ENCODE peak calls at places on chromosomes 12 and 14, in eight cellular contexts. H is heart left ventricle; C is DND-41; O is mucosa of descending colon; Q is CD8-positive, alpha-beta T cell; V is left lung; T is thoracic aorta; Y is ascending aorta. B is an unnamed sample.

GRCh38 chr12:43310596-43310995 is 241.4 kb downstream of the ADAMTS20 start:
- DNase-seq in C (no peak), Q (no peak), V (no peak), H (no peak), O (no peak), Y (no peak), T (no peak), B (no peak)

GRCh38 chr14:78135450-78135891 is 34.7 kb upstream of the NRXN3 start:
- DNase-seq in C (no peak), Y (no peak), V (no peak), O (no peak), Q (no peak), T (no peak), H (no peak), B (no peak)

GRCh38 chr12:2023365-2023764 is 19.1 kb upstream of the DCP1B start:
- DNase-seq in C (no peak), H (no peak), Q (no peak), O (no peak), Y (no peak), T (no peak), V (no peak), B (no peak)

GRCh38 chr14:101780887-101781239 is 19.4 kb downstream of the PPP2R5C start:
- DNase-seq in C (no peak), Y (no peak), V (no peak), H (no peak), O (no peak), Q (no peak), T (no peak), B (no peak)

GRCh38 chr12:29516431-29516875 is 19.0 kb upstream of the OVCH1 start:
- DNase-seq in C (no peak), H (no peak), Y (no peak), Q (no peak), T (no peak), V (no peak), O (no peak), B (peak)

GRCh38 chr12:19382111-19382526 is 57.2 kb upstream of the AEBP2 start:
- DNase-seq in V (peak), C (no peak), H (no peak), Q (no peak), O (no peak), Y (no peak), T (no peak), B (peak)

GRCh38 chr12:68767191-68767590 is 21.2 kb downstream of the SLC35E3 start:
- DNase-seq in Q (no peak), T (no peak), Y (no peak), O (no peak), C (no peak), H (no peak), V (no peak), B (no peak)

GRCh38 chr12:94571556-94571955 is 78.8 kb downstream of the TMCC3 start:
- DNase-seq in Y (no peak), H (peak), T (no peak), Q (no peak), O (peak), C (no peak), V (no peak), B (peak)

GRCh38 chr14:38207830-38208815 is at the start of gene SSTR1:
- DNase-seq in Q (no peak), T (no peak), C (no peak), Y (no peak), H (no peak), O (peak), V (no peak), B (no peak)

GRCh38 chr12:122834921-122835692 is at the start of gene HIP1R:
- DNase-seq in C (peak), O (peak), V (no peak), T (no peak), Y (no peak), Q (peak), H (peak), B (no peak)

GRCh38 chr12:30870491-30871265 is 55.9 kb upstream of the TSPAN11 start:
- DNase-seq in V (no peak), H (no peak), T (no peak), Q (no peak), Y (no peak), C (peak), O (no peak), B (peak)

GRCh38 chr14:47149326-47149725 is 497.7 kb upstream of the RPL10L start:
- DNase-seq in O (no peak), C (no peak), T (no peak), V (no peak), Y (no peak), Q (no peak), H (no peak), B (peak)

GRCh38 chr12:123034022-123034541 is 53.6 kb downstream of the ARL6IP4 start:
- DNase-seq in T (no peak), Q (no peak), Y (no peak), O (no peak), V (peak), H (no peak), C (peak), B (no peak)

GRCh38 chr14:45819107-45819506 is 566.1 kb upstream of the MIS18BP1 start:
- DNase-seq in C (no peak), Q (no peak), O (no peak), T (no peak), H (no peak), Y (no peak), V (no peak), B (no peak)

GRCh38 chr12:56221233-56221756 is 427 bp downstream of the RNF41 start:
- DNase-seq in C (no peak), Q (no peak), O (peak), Y (no peak), V (peak), T (peak), H (peak), B (peak)

GRCh38 chr14:97095269-97095668 is 298.1 kb downstream of the VRK1 start:
- DNase-seq in V (no peak), Y (no peak), C (no peak), T (no peak), Q (no peak), O (no peak), H (no peak), B (no peak)

GRCh38 chr14:71487941-71488340 is 444.3 kb upstream of the RGS6 start:
- DNase-seq in C (no peak), T (no peak), Y (no peak), Q (no peak), H (no peak), O (no peak), V (no peak), B (peak)

GRCh38 chr12:95805864-95806669 is 15.5 kb upstream of the NTN4 start:
- DNase-seq in Q (peak), V (no peak), T (peak), O (no peak), Y (no peak), H (no peak), C (no peak), B (peak)

GRCh38 chr12:115574831-115575230 is 702.7 kb downstream of the MED13L start:
- DNase-seq in H (no peak), Y (no peak), T (no peak), Q (no peak), C (no peak), O (no peak), V (no peak), B (no peak)

GRCh38 chr14:99605299-99605961 is 1.4 kb upstream of the CCDC85C start:
- DNase-seq in C (peak), Q (peak), O (peak), T (no peak), H (peak), Y (no peak), V (peak), B (peak)

GRCh38 chr14:50003213-50004021 is 110.5 kb downstream of the ARF6 start:
- DNase-seq in T (peak), Y (peak), H (peak), Q (peak), O (peak), V (peak), C (peak), B (peak)

GRCh38 chr14:64971890-64972785 is at the start of gene RAB15:
- DNase-seq in Y (no peak), H (peak), T (no peak), Q (peak), C (peak), V (no peak), O (peak), B (no peak)

GRCh38 chr14:97523936-97524335 is 726.8 kb downstream of the VRK1 start:
- DNase-seq in T (no peak), V (no peak), Q (no peak), Y (no peak), C (no peak), H (no peak), O (no peak), B (no peak)

DNA sequence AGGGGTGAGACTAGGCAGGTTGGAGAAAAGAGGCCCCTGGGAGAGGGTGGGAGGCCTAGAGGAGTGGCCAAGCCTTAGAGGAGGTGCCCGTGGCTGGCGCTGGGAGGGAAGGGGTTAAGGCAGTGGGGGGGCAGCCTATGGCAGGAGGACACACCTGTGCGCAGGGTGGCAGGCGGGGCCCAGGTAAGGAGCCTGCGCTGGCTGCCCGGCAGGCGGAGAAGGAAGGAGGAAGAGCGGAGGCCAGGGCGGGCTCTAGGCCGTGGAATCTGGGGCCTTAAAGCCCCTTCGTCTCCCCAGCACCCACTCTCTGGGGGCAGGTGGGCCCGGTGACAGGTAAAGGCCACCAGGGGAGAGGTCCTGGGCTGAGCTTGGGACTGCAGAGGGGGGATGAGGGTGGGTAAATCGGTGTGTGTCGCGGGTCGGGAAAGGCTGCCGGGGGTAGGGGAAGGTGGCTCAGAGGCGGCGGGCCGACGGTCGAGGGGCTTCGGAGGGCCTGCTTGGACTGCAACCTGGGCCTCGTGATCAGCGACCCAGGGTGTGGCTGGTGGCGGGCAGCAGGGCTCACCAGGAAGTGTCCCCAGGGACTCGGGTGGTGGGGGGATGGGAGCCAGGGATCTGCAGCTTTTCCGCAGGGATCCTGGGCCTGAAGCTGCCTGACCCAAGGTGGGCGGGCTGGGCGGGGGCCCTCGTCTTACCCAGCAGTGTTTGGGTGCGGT is 7.3 kb downstream of the PHB2 start:
- DNase-seq in C (peak), T (no peak), V (peak), Y (no peak), H (peak), Q (no peak), O (peak), B (no peak)
- H3K4me3 ChIP-seq in C (no peak), T (no peak), V (peak), Y (no peak), H (no peak), Q (no peak), O (peak), B (no peak)

GRCh38 chr14:23727566-23728335 is 91.6 kb downstream of the DHRS2 start:
- DNase-seq in O (no peak), V (no peak), Y (no peak), C (no peak), T (no peak), Q (no peak), H (no peak), B (peak)
- TF ChIP-seq CTCF in O (no peak), V (no peak), Y (no peak), C (peak), T (no peak), Q (no peak), H (peak), B (peak)

GRCh38 chr12:13101854-13102375 is 1.6 kb downstream of the GSG1 start:
- DNase-seq in C (no peak), Y (no peak), H (no peak), Q (peak), O (no peak), V (no peak), T (no peak), B (peak)
- H3K4me3 ChIP-seq in C (peak), Y (peak), H (peak), Q (peak), O (no peak), V (peak), T (peak), B (peak)

GRCh38 chr14:103504991-103505565 is 17.6 kb downstream of the CKB start:
- DNase-seq in V (no peak), H (no peak), O (no peak), Q (no peak), Y (no peak), T (no peak), C (no peak), B (peak)
- TF ChIP-seq CTCF in V (no peak), H (no peak), O (no peak), Q (no peak), Y (no peak), T (no peak), C (peak), B (peak)

DNA sequence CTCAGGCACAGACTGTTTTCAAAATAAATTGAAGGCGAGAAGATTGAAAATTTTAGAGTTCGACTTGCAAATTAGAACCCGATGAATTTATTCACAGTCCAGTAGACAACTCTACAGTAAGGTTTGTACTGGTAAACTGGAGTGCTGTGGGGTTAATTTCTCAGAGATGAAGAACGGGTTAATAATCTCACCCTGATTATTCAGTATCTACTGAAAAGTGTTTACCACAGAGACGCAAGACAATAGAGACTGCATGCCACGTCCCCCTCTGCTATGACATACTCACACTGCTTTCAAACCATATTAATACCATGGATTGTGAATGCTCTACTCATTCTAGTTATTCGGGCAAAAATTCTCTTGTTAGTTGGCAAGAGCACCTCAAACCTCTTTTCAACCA is 36.1 kb downstream of the CFL2 start:
- DNase-seq in Y (no peak), O (no peak), V (no peak), T (no peak), H (no peak), Q (no peak), C (no peak), B (no peak)
- H3K4me3 ChIP-seq in Y (no peak), O (no peak), V (no peak), T (no peak), H (no peak), Q (no peak), C (no peak), B (no peak)

GRCh38 chr14:92493024-92493423 is 20.6 kb upstream of the RIN3 start:
- DNase-seq in V (no peak), Y (no peak), C (no peak), Q (no peak), H (no peak), T (no peak), O (no peak), B (no peak)
- TF ChIP-seq CTCF in V (no peak), Y (no peak), C (no peak), Q (no peak), H (no peak), T (no peak), O (no peak), B (no peak)

GRCh38 chr12:46473634-46474201 is 101.1 kb upstream of the SLC38A2 start:
- DNase-seq in T (peak), C (peak), Y (peak), O (peak), V (peak), Q (no peak), H (peak), B (peak)
- H3K4me3 ChIP-seq in T (peak), C (no peak), Y (peak), O (no peak), V (no peak), Q (no peak), H (no peak), B (no peak)

DNA sequence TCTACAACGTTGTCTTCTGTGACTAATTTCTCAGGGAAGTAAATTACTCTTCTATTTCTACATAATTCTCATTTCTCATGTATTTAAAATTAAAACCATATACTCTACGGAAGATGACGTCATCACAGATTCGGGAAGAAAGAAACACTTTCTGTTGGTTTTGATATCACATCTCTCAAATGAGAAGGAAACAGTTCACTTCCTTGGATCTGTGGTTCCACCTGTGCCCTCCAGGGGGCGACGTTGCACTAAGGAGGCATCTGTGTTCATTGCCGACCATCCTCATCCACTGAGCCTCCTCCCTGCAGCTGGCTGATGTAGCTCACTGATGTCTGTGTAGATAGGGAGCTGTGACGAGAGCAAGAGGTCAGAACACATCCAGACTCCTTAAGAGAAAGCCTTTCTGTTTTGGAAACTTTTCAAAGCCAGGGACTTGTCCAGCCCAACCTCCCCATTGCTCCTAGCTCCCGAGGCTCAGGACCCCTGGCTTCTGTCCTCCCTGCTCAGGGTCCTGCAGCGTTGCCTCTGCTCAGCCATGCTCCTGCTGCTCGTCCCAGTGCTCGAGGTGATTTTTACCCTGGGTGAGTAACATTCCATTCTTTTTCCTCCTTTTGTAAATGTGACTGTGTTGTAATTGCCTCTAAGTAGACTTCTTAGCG is 172.7 kb upstream of the OR4E1 start:
- DNase-seq in H (no peak), V (no peak), O (peak), T (no peak), Y (no peak), Q (peak), C (peak), B (peak)
- TF ChIP-seq CTCF in H (peak), V (peak), O (peak), T (no peak), Y (no peak), Q (peak), C (peak), B (peak)